ENCODE peak calls at places on chromosomes 16 and 17, in nine cellular contexts. H, P, X, W, B, S, J, F and G are unnamed samples.

GRCh38 chr16:19583665-19584300 is 28.3 kb downstream of the VPS35L start:
- DNase-seq in H (peak; percentile 68), P (peak; percentile 55), X (peak; percentile 54), W (peak; percentile 12), B (peak; percentile 60), S (peak; percentile 27), J (no peak), F (peak; percentile 11), G (no peak)

GRCh38 chr17:21072623-21073278 is 29.9 kb upstream of the USP22 start:
- DNase-seq in H (no peak), P (no peak), X (peak; percentile 62), W (no peak), B (no peak), S (no peak), J (no peak), F (no peak), G (no peak)

GRCh38 chr16:67436640-67437193 is 5.8 kb downstream of the HSD11B2 start:
- DNase-seq in H (no peak), P (no peak), X (no peak), W (no peak), B (no peak), S (no peak), J (no peak), F (no peak), G (no peak)

GRCh38 chr16:14029658-14030057 is 41.5 kb upstream of the MRTFB start:
- DNase-seq in H (no peak), P (no peak), X (no peak), W (no peak), B (no peak), S (no peak), J (no peak), F (no peak), G (no peak)

GRCh38 chr16:53952215-53953208 is 248.6 kb downstream of the FTO start:
- DNase-seq in H (no peak), P (peak; percentile 52), X (no peak), W (no peak), B (peak; percentile 5), S (no peak), J (no peak), F (no peak), G (no peak)

GRCh38 chr16:86567701-86568571 is 1.3 kb downstream of the FOXC2 start:
- DNase-seq in H (no peak), P (peak; percentile 39), X (peak; percentile 84), W (no peak), B (peak; percentile 52), S (no peak), J (no peak), F (no peak), G (no peak)

GRCh38 chr16:55294947-55295346 is 29.1 kb upstream of the IRX6 start:
- DNase-seq in H (no peak), P (no peak), X (no peak), W (no peak), B (no peak), S (no peak), J (no peak), F (no peak), G (no peak)

GRCh38 chr17:17108681-17109049 is 66.4 kb downstream of the MPRIP start:
- DNase-seq in H (no peak), P (no peak), X (peak; percentile 62), W (peak; percentile 82), B (no peak), S (no peak), J (peak; percentile 44), F (no peak), G (no peak)

GRCh38 chr16:57502048-57502775 is 15.9 kb upstream of the DOK4 start:
- DNase-seq in H (no peak), P (no peak), X (peak; percentile 21), W (no peak), B (no peak), S (no peak), J (no peak), F (no peak), G (peak; percentile 5)

GRCh38 chr17:82836823-82837357 is 2.9 kb downstream of the ZNF750 start:
- DNase-seq in H (no peak), P (no peak), X (peak; percentile 66), W (no peak), B (no peak), S (no peak), J (no peak), F (no peak), G (no peak)

GRCh38 chr17:80475949-80476876 is at the start of gene NPTX1:
- DNase-seq in H (no peak), P (no peak), X (peak; percentile 90), W (no peak), B (peak; percentile 16), S (peak; percentile 24), J (no peak), F (peak; percentile 43), G (peak; percentile 55)

GRCh38 chr16:11155284-11155806 is 100.7 kb downstream of the SOCS1 start:
- DNase-seq in H (no peak), P (peak; percentile 96), X (no peak), W (no peak), B (no peak), S (no peak), J (no peak), F (peak; percentile 18), G (no peak)